ENCODE peak calls at places on chromosomes 5 and 9, in four cellular contexts. One of them, this sample, is unnamed.

GRCh38 chr5:141180313-141180712 is 1.9 kb upstream of the PCDHB16 start:
- DNase-seq in aorta: no peak
- DNase-seq in naive thymus-derived CD8-positive, alpha-beta T cell: no peak
- DNase-seq in HT1080: no peak
- DNase-seq in this sample: no peak

GRCh38 chr5:73783823-73784222 is 157.8 kb downstream of the ARHGEF28 start:
- DNase-seq in HT1080: peak; percentile 11
- DNase-seq in naive thymus-derived CD8-positive, alpha-beta T cell: no peak
- DNase-seq in aorta: no peak
- DNase-seq in this sample: no peak

GRCh38 chr5:43304520-43304919 is 8.7 kb downstream of the HMGCS1 start:
- DNase-seq in HT1080: no peak
- DNase-seq in naive thymus-derived CD8-positive, alpha-beta T cell: no peak
- DNase-seq in aorta: no peak
- DNase-seq in this sample: no peak

GRCh38 chr5:30874234-30875034 is 319.1 kb upstream of the CDH6 start:
- DNase-seq in aorta: no peak
- DNase-seq in HT1080: no peak
- DNase-seq in naive thymus-derived CD8-positive, alpha-beta T cell: no peak
- DNase-seq in this sample: no peak

GRCh38 chr5:149550267-149550582 is 1.0 kb downstream of the CSNK1A1 start:
- DNase-seq in aorta: no peak
- DNase-seq in naive thymus-derived CD8-positive, alpha-beta T cell: no peak
- DNase-seq in HT1080: no peak
- DNase-seq in this sample: no peak

GRCh38 chr5:127958421-127959011 is 125.0 kb upstream of the SLC12A2 start:
- DNase-seq in naive thymus-derived CD8-positive, alpha-beta T cell: no peak
- DNase-seq in aorta: no peak
- DNase-seq in HT1080: no peak
- DNase-seq in this sample: no peak

GRCh38 chr9:6055213-6055612 is 39.8 kb upstream of the RANBP6 start:
- DNase-seq in aorta: no peak
- DNase-seq in HT1080: peak; percentile 85
- DNase-seq in naive thymus-derived CD8-positive, alpha-beta T cell: peak; percentile 68
- DNase-seq in this sample: no peak

GRCh38 chr9:133552236-133552635 is 17.7 kb downstream of the ADAMTSL2 start:
- DNase-seq in aorta: no peak
- DNase-seq in naive thymus-derived CD8-positive, alpha-beta T cell: no peak
- DNase-seq in HT1080: no peak
- DNase-seq in this sample: no peak

GRCh38 chr9:109329274-109330258 is 8.7 kb upstream of the EPB41L4B start:
- DNase-seq in naive thymus-derived CD8-positive, alpha-beta T cell: no peak
- DNase-seq in aorta: peak; percentile 77
- DNase-seq in HT1080: peak; percentile 73
- DNase-seq in this sample: peak; percentile 89

GRCh38 chr9:79572891-79573696 is 1.3 kb downstream of the TLE4 start:
- DNase-seq in HT1080: no peak
- DNase-seq in naive thymus-derived CD8-positive, alpha-beta T cell: peak; percentile 85
- DNase-seq in aorta: peak; percentile 64
- DNase-seq in this sample: peak; percentile 49

GRCh38 chr9:18531127-18531526 is 57.2 kb downstream of the ADAMTSL1 start:
- DNase-seq in HT1080: peak; percentile 6
- DNase-seq in naive thymus-derived CD8-positive, alpha-beta T cell: no peak
- DNase-seq in aorta: no peak
- DNase-seq in this sample: no peak

GRCh38 chr5:74391410-74391809 is 249.1 kb downstream of the ENC1 start:
- DNase-seq in HT1080: no peak
- DNase-seq in aorta: no peak
- DNase-seq in naive thymus-derived CD8-positive, alpha-beta T cell: no peak
- DNase-seq in this sample: no peak

GRCh38 chr9:70563437-70564204 is 149.2 kb upstream of the KLF9 start:
- DNase-seq in aorta: peak; percentile 56
- DNase-seq in naive thymus-derived CD8-positive, alpha-beta T cell: peak; percentile 71
- DNase-seq in HT1080: peak; percentile 57
- DNase-seq in this sample: no peak

GRCh38 chr9:36862206-36863145 is 171.6 kb downstream of the PAX5 start:
- DNase-seq in naive thymus-derived CD8-positive, alpha-beta T cell: peak; percentile 36
- DNase-seq in aorta: peak; percentile 38
- DNase-seq in HT1080: peak; percentile 21
- DNase-seq in this sample: no peak